ENCODE peak calls at places on chromosomes 12 and 14, in four cellular contexts. X is endothelial cell of umbilical vein, M is tibial nerve, F is A549. I is an unnamed sample.

GRCh38 chr12:38930994-38931393 is 25.6 kb upstream of the CPNE8 start:
- DNase-seq in M (no peak), F (no peak), X (no peak), I (no peak)

GRCh38 chr12:123815968-123816367 is 53.9 kb downstream of the DNAH10 start:
- DNase-seq in X (no peak), F (no peak), M (no peak), I (no peak)

GRCh38 chr14:36129181-36129580 is 47.3 kb downstream of the PTCSC3 start:
- DNase-seq in M (no peak), X (no peak), F (no peak), I (no peak)

GRCh38 chr12:100987552-100988277 is 193.1 kb downstream of the ANO4 start:
- DNase-seq in F (peak), M (no peak), X (peak), I (no peak)

GRCh38 chr14:61653507-61653906 is 41.8 kb upstream of the HIF1A start:
- DNase-seq in M (peak), F (no peak), X (peak), I (no peak)

GRCh38 chr12:6234214-6234613 is 34.0 kb downstream of the CD9 start:
- DNase-seq in F (no peak), X (no peak), M (no peak), I (no peak)

GRCh38 chr12:56020437-56021189 is at the start of gene IKZF4:
- DNase-seq in X (no peak), M (no peak), F (no peak), I (no peak)

GRCh38 chr14:93734086-93734822 is 54.0 kb downstream of the PRIMA1 start:
- DNase-seq in M (no peak), F (no peak), X (no peak), I (no peak)

GRCh38 chr14:93954900-93955891 is 21.2 kb downstream of the ASB2 start:
- DNase-seq in M (no peak), X (no peak), F (no peak), I (peak)

GRCh38 chr14:55977346-55977745 is 140.9 kb upstream of the PELI2 start:
- DNase-seq in F (no peak), X (no peak), M (no peak), I (no peak)

GRCh38 chr14:22541721-22542120 is 47.3 kb downstream of the DAD1 start:
- DNase-seq in F (no peak), M (no peak), X (no peak), I (no peak)

GRCh38 chr12:96427269-96427729 is 27.1 kb upstream of the CDK17 start:
- DNase-seq in X (peak), F (peak), M (peak), I (peak)

GRCh38 chr12:87924149-87924548 is 105.1 kb downstream of the C12orf50 start:
- DNase-seq in X (no peak), M (no peak), F (no peak), I (no peak)

GRCh38 chr14:90301122-90301521 is 30.6 kb downstream of the NRDE2 start:
- DNase-seq in X (no peak), M (no peak), F (no peak), I (no peak)

GRCh38 chr12:32235251-32235650 is 128.6 kb downstream of the BICD1 start:
- DNase-seq in F (no peak), X (no peak), M (no peak), I (no peak)

GRCh38 chr14:68936980-68937379 is 42.1 kb downstream of the ACTN1 start:
- DNase-seq in F (no peak), M (no peak), X (no peak), I (no peak)

GRCh38 chr12:127342861-127343260 is 924.1 kb upstream of the TMEM132C start:
- DNase-seq in X (no peak), M (no peak), F (no peak), I (no peak)

GRCh38 chr12:29867823-29868222 is 84.1 kb upstream of the TMTC1 start:
- DNase-seq in F (no peak), X (no peak), M (no peak), I (no peak)

GRCh38 chr12:106953352-106954260 is 2.1 kb upstream of the TMEM263 start:
- DNase-seq in M (no peak), X (peak), F (no peak), I (no peak)

GRCh38 chr12:110249716-110250225 is 31.3 kb upstream of the ATP2A2 start:
- DNase-seq in X (no peak), F (no peak), M (no peak), I (peak)

GRCh38 chr14:61749867-61750266 is 12.4 kb upstream of the SNAPC1 start:
- DNase-seq in F (peak), X (peak), M (no peak), I (no peak)

GRCh38 chr14:21102472-21103164 is 1.8 kb downstream of the TMEM253 start:
- DNase-seq in X (no peak), F (no peak), M (no peak), I (no peak)

GRCh38 chr14:21104448-21105060 is 3.7 kb downstream of the TMEM253 start:
- DNase-seq in X (peak), F (peak), M (peak), I (peak)

GRCh38 chr14:21105095-21105494 is 4.2 kb downstream of the TMEM253 start:
- DNase-seq in F (no peak), M (no peak), X (no peak), I (no peak)

GRCh38 chr14:21103165-21103709 is 2.4 kb downstream of the TMEM253 start:
- DNase-seq in F (peak), M (no peak), X (no peak), I (no peak)

GRCh38 chr14:21103710-21104447 is 3.0 kb downstream of the TMEM253 start:
- DNase-seq in F (peak), M (peak), X (peak), I (peak)
- TF ChIP-seq POLR2A in F (peak), M (peak), X (peak), I (peak)

GRCh38 chr14:74946659-74947281 is 8.6 kb downstream of the PGF start:
- DNase-seq in X (no peak), F (no peak), M (no peak), I (no peak)
- TF ChIP-seq CTCF in X (no peak), F (no peak), M (peak), I (no peak)

GRCh38 chr12:4214912-4215861 is 58.4 kb upstream of the CCND2 start:
- DNase-seq in X (no peak), M (peak), F (no peak), I (peak)
- TF ChIP-seq POLR2A in X (no peak), M (no peak), F (no peak), I (no peak)

GRCh38 chr12:118164798-118165486 is 29.0 kb downstream of the PEBP1 start:
- DNase-seq in F (peak), X (peak), M (no peak), I (no peak)
- TF ChIP-seq CTCF in F (peak), X (peak), M (peak), I (no peak)

DNA sequence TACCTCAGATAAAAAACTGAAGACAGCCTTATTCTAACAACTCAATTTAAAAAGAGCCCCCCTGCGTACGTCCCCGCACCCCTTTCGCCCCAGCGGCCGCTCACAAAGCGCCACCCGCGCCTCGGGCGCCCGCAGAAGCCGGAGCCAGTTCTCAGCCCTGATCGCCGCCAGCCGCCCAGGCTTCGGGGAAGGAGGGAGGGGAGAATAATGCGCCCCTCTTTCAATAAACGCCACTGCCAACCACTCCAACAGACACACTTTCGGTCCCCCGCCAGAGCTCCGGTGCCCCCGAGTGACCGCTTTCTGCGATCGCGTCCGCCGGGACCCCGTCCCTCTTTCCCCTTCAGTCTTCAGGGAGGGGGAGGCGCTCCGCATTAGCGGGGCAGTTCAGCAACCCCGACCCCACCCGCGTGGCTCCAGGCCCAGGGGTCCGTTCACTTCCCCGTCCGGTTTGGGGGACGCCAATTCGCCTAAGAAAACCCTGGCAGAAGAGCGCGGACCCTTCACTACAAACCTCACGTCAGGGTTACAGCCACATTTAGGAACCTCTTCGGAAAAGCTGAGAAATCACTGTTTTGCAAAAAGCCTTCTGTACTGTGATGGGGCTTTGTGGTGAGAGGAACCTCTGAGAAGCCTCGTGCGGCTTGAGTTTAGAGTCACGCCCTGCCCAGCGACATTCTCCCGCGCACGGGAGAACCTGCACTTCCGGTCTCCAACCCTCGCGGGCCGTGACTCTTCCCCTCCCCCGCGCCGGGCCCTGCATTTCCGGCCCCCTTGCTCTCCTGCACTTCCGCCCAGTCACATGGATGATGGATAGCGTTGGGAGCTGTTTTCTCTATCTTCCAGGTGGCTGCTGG is 18.7 kb downstream of the FOXG1 start:
- DNase-seq in M (no peak), F (no peak), X (no peak), I (no peak)
- TF ChIP-seq POLR2A in M (no peak), F (no peak), X (no peak), I (no peak)

DNA sequence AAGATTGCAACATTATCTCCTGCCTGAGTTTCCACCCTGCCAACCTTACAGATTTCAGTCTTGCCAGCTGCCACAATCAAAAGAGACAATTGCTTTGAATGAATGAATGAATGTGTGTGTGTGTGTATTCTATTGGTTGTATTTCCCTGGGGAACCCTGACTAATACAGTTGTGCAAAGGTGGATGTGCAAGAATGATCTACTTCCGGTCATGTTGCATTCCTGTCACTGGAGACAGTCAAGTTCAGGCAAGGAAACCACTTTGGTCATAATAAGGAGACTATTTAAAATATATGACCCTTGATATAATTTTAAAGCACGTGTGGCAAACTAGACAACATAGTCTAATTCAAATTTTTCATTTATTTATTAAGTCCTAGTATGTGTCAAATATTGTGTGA is 13.1 kb downstream of the RERG start:
- DNase-seq in M (no peak), X (no peak), F (no peak), I (no peak)
- TF ChIP-seq CTCF in M (peak), X (no peak), F (peak), I (no peak)

GRCh38 chr14:83894519-83894918 is 1635.4 kb upstream of the FLRT2 start:
- DNase-seq in M (no peak), X (no peak), F (no peak), I (no peak)
- TF ChIP-seq POLR2A in M (no peak), X (no peak), F (no peak), I (no peak)

GRCh38 chr14:30874120-30874998 is at the start of gene COCH:
- DNase-seq in X (no peak), F (peak), M (no peak), I (no peak)
- TF ChIP-seq CTCF in X (peak), F (peak), M (no peak), I (no peak)

DNA sequence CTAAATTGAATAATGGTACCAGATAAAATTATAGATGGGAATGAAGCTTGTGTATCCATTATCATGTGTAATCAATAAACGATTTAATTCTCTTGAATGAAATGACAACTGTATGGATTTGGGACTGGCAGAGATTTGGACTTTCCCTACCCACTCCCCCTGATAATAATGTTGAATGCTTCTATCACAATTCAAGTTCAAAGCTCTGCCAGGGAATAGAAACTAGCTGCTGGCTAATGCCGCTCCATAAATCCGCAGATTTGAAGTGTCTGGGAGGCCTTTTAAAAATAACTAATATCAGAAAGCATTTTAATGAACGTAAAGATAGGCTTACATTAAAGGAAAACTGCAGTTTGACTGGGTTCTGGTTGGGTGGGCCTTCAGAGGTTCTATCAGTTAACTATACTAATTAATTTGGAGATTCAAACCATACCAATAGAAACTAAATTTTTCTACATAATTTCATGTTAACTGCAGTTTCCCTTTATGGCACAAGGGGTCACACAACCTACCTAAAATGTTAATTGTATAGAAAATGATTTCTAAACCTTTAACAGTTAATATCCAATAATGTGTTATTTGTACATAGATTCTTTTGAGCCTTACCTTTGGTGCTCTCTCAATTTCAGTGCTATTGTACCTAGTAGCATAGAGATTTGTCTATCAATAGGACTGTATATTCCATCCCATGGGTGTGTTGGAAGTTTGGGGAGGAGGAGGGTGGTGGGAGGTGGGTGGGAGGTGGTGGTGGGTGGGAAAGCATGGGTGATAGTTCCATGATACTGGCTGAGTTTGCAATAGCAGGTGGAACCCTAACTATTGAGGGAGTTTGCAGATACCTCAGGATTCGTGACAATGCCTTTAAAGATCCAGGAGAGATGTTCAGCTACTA is 4.9 kb downstream of the HNRNPA1 start:
- DNase-seq in F (no peak), M (no peak), X (no peak), I (no peak)
- TF ChIP-seq POLR2A in F (no peak), M (no peak), X (no peak), I (no peak)

I was measured in gastrocnemius medialis.